ENCODE peak calls at places on chromosome 11, in seven cellular contexts. S is neuronal stem cell, U is HepG2, R is OCI-LY7, V is endothelial cell of umbilical vein, T is GM23248, J is neural progenitor cell. A is an unnamed sample.

GRCh38 chr11:27837895-27838563 is 137.8 kb upstream of the BDNF start:
- DNase-seq in S (no peak), U (no peak), R (no peak), V (no peak), T (no peak), J (no peak), A (no peak)

GRCh38 chr11:19756675-19757475 is 44.2 kb downstream of the NAV2 start:
- DNase-seq in S (no peak), U (no peak), R (no peak), V (peak), T (peak), J (peak), A (no peak)

GRCh38 chr11:119478711-119479285 is 55.8 kb upstream of the THY1 start:
- DNase-seq in S (no peak), U (no peak), R (no peak), V (no peak), T (no peak), J (no peak), A (no peak)

GRCh38 chr11:114236829-114237228 is 59.4 kb upstream of the NNMT start:
- DNase-seq in S (no peak), U (no peak), R (no peak), V (no peak), T (peak), J (no peak), A (no peak)

GRCh38 chr11:8649361-8649760 is 33.1 kb downstream of the TRIM66 start:
- DNase-seq in S (no peak), U (no peak), R (no peak), V (peak), T (peak), J (no peak), A (no peak)

GRCh38 chr11:9574556-9574805 is 1.0 kb downstream of the WEE1 start:
- DNase-seq in S (no peak), U (no peak), R (no peak), V (peak), T (no peak), J (peak), A (no peak)

GRCh38 chr11:121416909-121417567 is 35.1 kb upstream of the SORL1 start:
- DNase-seq in S (no peak), U (no peak), R (peak), V (peak), T (peak), J (no peak), A (peak)

GRCh38 chr11:3995949-3996554 is 98.5 kb upstream of the RRM1 start:
- DNase-seq in S (no peak), U (no peak), R (no peak), V (peak), T (peak), J (no peak), A (peak)

GRCh38 chr11:65856689-65857499 is 1.1 kb downstream of the CFL1 start:
- DNase-seq in S (peak), U (peak), R (peak), V (peak), T (peak), J (peak), A (peak)

GRCh38 chr11:2815762-2816496 is 69.6 kb downstream of the CDKN1C start:
- DNase-seq in S (no peak), U (no peak), R (no peak), V (no peak), T (no peak), J (no peak), A (no peak)

GRCh38 chr11:131549099-131549498 is 178.7 kb downstream of the NTM start:
- DNase-seq in S (no peak), U (no peak), R (no peak), V (no peak), T (no peak), J (no peak), A (peak)

GRCh38 chr11:8699903-8700302 is 17.3 kb downstream of the RPL27A start:
- DNase-seq in S (no peak), U (peak), R (no peak), V (peak), T (peak), J (peak), A (no peak)

GRCh38 chr11:16933756-16934603 is 80.2 kb downstream of the PLEKHA7 start:
- DNase-seq in S (no peak), U (no peak), R (no peak), V (no peak), T (no peak), J (no peak), A (no peak)

GRCh38 chr11:118615282-118615979 is 8.0 kb downstream of the PHLDB1 start:
- DNase-seq in S (peak), U (peak), R (no peak), V (no peak), T (no peak), J (peak), A (peak)

GRCh38 chr11:33942954-33943353 is 51.1 kb upstream of the LMO2 start:
- DNase-seq in S (no peak), U (no peak), R (peak), V (peak), T (peak), J (no peak), A (no peak)

GRCh38 chr11:86519064-86519911 is 144.6 kb downstream of the CCDC81 start:
- DNase-seq in S (no peak), U (no peak), R (no peak), V (peak), T (peak), J (no peak), A (no peak)

GRCh38 chr11:62664405-62665074 is 470 bp downstream of the C11orf98 start:
- DNase-seq in S (no peak), U (peak), R (peak), V (no peak), T (peak), J (no peak), A (peak)

GRCh38 chr11:75800728-75801361 is 14.2 kb upstream of the UVRAG start:
- DNase-seq in S (no peak), U (no peak), R (no peak), V (no peak), T (no peak), J (no peak), A (peak)

GRCh38 chr11:17395554-17395961 is 7.1 kb upstream of the KCNJ11 start:
- DNase-seq in S (no peak), U (no peak), R (no peak), V (no peak), T (no peak), J (no peak), A (no peak)

GRCh38 chr11:1397146-1397861 is 7.6 kb downstream of the BRSK2 start:
- DNase-seq in S (no peak), U (no peak), R (no peak), V (no peak), T (no peak), J (no peak), A (no peak)

GRCh38 chr11:75263944-75264349 is 23.4 kb downstream of the TPBGL start:
- DNase-seq in S (no peak), U (no peak), R (peak), V (peak), T (no peak), J (peak), A (no peak)

GRCh38 chr11:11155962-11156815 is 196.9 kb downstream of the CSNK2A3 start:
- DNase-seq in S (peak), U (no peak), R (peak), V (no peak), T (no peak), J (peak), A (no peak)

DNA sequence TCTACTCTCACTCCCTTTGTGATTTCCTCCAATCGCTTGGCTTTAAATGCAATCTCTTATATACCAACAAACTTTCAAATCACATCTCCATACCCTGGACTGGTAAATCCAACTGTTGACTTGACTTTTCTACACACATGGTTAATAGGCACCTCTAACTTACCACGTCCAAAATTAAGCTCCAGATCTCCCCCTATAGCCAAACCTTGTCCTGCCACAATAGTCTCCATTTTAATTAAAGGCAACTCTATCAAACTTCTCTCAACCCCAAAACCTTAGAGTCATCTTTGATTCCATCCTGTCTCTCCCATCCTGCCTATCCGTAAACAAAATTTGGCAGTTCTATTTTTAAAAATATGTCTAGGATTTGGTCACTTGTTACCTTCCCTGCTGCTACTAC is 141.8 kb upstream of the DDI1 start:
- DNase-seq in S (no peak), U (no peak), R (no peak), V (no peak), T (no peak), J (no peak), A (no peak)
- H2AFZ ChIP-seq in S (no peak), U (no peak), R (no peak), V (no peak), T (no peak), J (no peak), A (no peak)

GRCh38 chr11:63763506-63764200 is 4.9 kb downstream of the ZFTA start:
- DNase-seq in S (peak), U (no peak), R (no peak), V (peak), T (no peak), J (peak), A (no peak)

GRCh38 chr11:63761870-63762661 is 6.5 kb downstream of the ZFTA start:
- DNase-seq in S (peak), U (no peak), R (no peak), V (no peak), T (no peak), J (peak), A (no peak)

GRCh38 chr11:63764201-63764711 is 4.3 kb downstream of the ZFTA start:
- DNase-seq in S (no peak), U (no peak), R (no peak), V (no peak), T (no peak), J (peak), A (no peak)

GRCh38 chr11:63761173-63761572 is 7.4 kb downstream of the ZFTA start:
- DNase-seq in S (peak), U (no peak), R (no peak), V (no peak), T (no peak), J (peak), A (no peak)

GRCh38 chr11:63762662-63763505 is 5.7 kb downstream of the ZFTA start:
- DNase-seq in S (peak), U (no peak), R (no peak), V (peak), T (no peak), J (peak), A (no peak)
- H3K4me3 ChIP-seq in S (peak), U (no peak), R (no peak), V (no peak), T (no peak), J (peak), A (no peak)

DNA sequence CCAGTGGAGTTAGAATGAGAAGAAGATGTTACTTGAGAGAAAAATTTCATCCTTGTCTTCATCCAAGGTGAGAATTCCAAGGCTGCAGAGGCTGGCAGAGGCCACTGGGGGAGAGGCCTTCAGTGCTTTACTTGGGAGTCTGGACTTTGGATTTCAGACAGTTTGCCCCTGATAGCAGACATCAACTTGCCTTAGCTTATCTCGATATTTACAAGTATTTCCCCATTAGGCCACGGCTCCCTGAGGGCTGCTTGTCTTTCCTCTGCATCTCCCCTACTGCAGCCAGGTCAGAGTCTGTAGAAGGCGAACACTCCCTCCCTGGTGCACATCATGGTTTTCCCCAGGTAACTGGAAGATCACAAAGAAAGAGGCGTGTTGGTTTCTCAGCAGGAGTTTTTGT is 29.9 kb upstream of the BSX start:
- DNase-seq in S (no peak), U (no peak), R (no peak), V (no peak), T (no peak), J (no peak), A (no peak)
- H2AFZ ChIP-seq in S (no peak), U (no peak), R (no peak), V (no peak), T (no peak), J (no peak), A (no peak)

GRCh38 chr11:44815917-44816456 is 89.2 kb downstream of the TSPAN18 start:
- DNase-seq in S (no peak), U (no peak), R (no peak), V (no peak), T (no peak), J (no peak), A (no peak)
- H3K4me3 ChIP-seq in S (no peak), U (no peak), R (no peak), V (no peak), T (no peak), J (no peak), A (no peak)

GRCh38 chr11:44974402-44975000 is 23.8 kb upstream of the TP53I11 start:
- DNase-seq in S (no peak), U (no peak), R (no peak), V (no peak), T (no peak), J (no peak), A (no peak)
- H2AFZ ChIP-seq in S (peak), U (no peak), R (no peak), V (no peak), T (no peak), J (no peak), A (no peak)

GRCh38 chr11:70474710-70475109 is 76.4 kb downstream of the CTTN start:
- DNase-seq in S (no peak), U (no peak), R (no peak), V (no peak), T (no peak), J (no peak), A (no peak)

GRCh38 chr11:70473186-70473872 is 75.0 kb downstream of the CTTN start:
- DNase-seq in S (no peak), U (no peak), R (no peak), V (no peak), T (no peak), J (no peak), A (no peak)

GRCh38 chr11:70472240-70472639 is 73.9 kb downstream of the CTTN start:
- DNase-seq in S (no peak), U (no peak), R (no peak), V (no peak), T (no peak), J (no peak), A (no peak)

GRCh38 chr11:70476669-70477068 is 78.3 kb downstream of the CTTN start:
- DNase-seq in S (no peak), U (no peak), R (no peak), V (no peak), T (peak), J (no peak), A (no peak)

GRCh38 chr11:70473873-70474690 is 75.8 kb downstream of the CTTN start:
- DNase-seq in S (no peak), U (no peak), R (no peak), V (no peak), T (no peak), J (no peak), A (no peak)
- H3K4me3 ChIP-seq in S (no peak), U (no peak), R (no peak), V (no peak), T (no peak), J (no peak), A (no peak)

DNA sequence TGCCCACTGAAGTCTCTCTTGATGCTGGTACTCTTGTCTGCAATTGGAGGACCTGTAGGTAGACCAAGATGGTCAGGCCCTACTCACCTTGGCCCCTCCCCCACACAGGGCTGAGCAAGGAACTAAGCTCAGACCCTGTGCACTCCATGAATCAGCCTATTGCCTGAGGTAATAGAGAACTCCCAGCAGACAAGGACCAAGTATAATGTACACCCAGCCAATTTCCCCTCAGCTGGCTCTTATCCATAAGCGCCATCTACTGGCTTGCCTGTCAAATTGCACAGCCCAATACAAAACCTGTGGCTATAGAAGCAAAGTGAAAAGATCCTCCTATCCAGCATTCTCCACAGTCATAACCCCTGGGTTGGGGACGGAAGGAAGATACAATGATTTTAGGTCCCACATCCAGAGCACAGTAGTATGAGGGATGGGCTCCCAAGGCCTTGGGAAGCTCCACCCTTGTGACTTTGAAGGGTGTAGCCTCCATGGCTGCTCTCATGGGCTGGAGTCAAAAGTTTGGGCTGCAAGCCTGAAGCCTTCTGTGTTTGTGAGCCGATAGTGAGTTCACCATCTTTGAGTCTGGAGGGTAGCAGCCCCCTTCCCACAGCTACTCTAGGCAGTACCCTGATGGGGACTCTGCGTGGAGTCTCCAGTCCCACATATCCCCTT is 56.0 kb downstream of the GLYATL2 start:
- DNase-seq in S (peak), U (peak), R (peak), V (peak), T (peak), J (peak), A (peak)
- H2AFZ ChIP-seq in S (no peak), U (no peak), R (no peak), V (no peak), T (no peak), J (no peak), A (no peak)